ENCODE peak calls at places on chromosomes 4 and X, in six cellular contexts. R, L, E, C, V and N are unnamed samples.
A peak's percentile ranks its signal among the peaks of the same experiment; 100 is the strongest.

GRCh38 chr4:25050370-25051098 is 19.8 kb upstream of the LGI2 start:
- DNase-seq in R (no peak), L (no peak), E (no peak), C (no peak), V (no peak), N (no peak)

GRCh38 chr4:145234086-145234694 is 53.8 kb upstream of the OTUD4 start:
- DNase-seq in R (peak; percentile 88), L (peak; percentile 63), E (peak; percentile 57), C (no peak), V (peak; percentile 92), N (peak; percentile 58)

GRCh38 chrX:110402091-110402854 is 43.6 kb downstream of the RTL9 start:
- DNase-seq in R (no peak), L (no peak), E (peak; percentile 74), C (no peak), V (no peak), N (no peak)

GRCh38 chrX:98523026-98523425 is 1639.3 kb downstream of the RPA4 start:
- DNase-seq in R (no peak), L (no peak), E (no peak), C (no peak), V (no peak), N (no peak)

GRCh38 chrX:40831750-40832149 is 96.4 kb upstream of the MED14 start:
- DNase-seq in R (no peak), L (no peak), E (no peak), C (no peak), V (no peak), N (no peak)

GRCh38 chrX:65195621-65196020 is 219.4 kb upstream of the ZC4H2 start:
- DNase-seq in R (no peak), L (no peak), E (no peak), C (no peak), V (no peak), N (no peak)

GRCh38 chrX:153433161-153433680 is 12.6 kb downstream of the TREX2 start:
- DNase-seq in R (no peak), L (no peak), E (no peak), C (no peak), V (no peak), N (no peak)

GRCh38 chr4:146709956-146710355 is 71.3 kb downstream of the POU4F2 start:
- DNase-seq in R (no peak), L (no peak), E (no peak), C (no peak), V (no peak), N (no peak)

GRCh38 chrX:2848806-2849420 is 20.2 kb downstream of the GYG2 start:
- DNase-seq in R (no peak), L (no peak), E (peak; percentile 82), C (no peak), V (no peak), N (peak; percentile 4)

GRCh38 chrX:74521961-74522833 is 92.2 kb downstream of the RLIM start:
- DNase-seq in R (no peak), L (no peak), E (peak; percentile 67), C (peak; percentile 13), V (no peak), N (no peak)